ENCODE peak calls at places on chromosome 1, in seven cellular contexts. One of them, this sample, is unnamed.

GRCh38 chr1:16718908-16719533 is 21.3 kb upstream of the RNU1-4 start:
- DNase-seq in transverse colon: no peak
- DNase-seq in lower lobe of right lung: no peak
- DNase-seq in NCI-H1105: no peak
- DNase-seq in fibroblast of villous mesenchyme: no peak
- DNase-seq in H4: peak
- DNase-seq in omental fat pad: no peak
- DNase-seq in this sample: no peak

GRCh38 chr1:30407862-30408580 is 315.4 kb downstream of the MATN1 start:
- DNase-seq in fibroblast of villous mesenchyme: no peak
- DNase-seq in lower lobe of right lung: no peak
- DNase-seq in H4: no peak
- DNase-seq in omental fat pad: no peak
- DNase-seq in NCI-H1105: no peak
- DNase-seq in transverse colon: no peak
- DNase-seq in this sample: no peak

GRCh38 chr1:33121728-33122127 is 40.8 kb downstream of the AZIN2 start:
- DNase-seq in lower lobe of right lung: no peak
- DNase-seq in transverse colon: no peak
- DNase-seq in omental fat pad: no peak
- DNase-seq in NCI-H1105: no peak
- DNase-seq in fibroblast of villous mesenchyme: no peak
- DNase-seq in H4: no peak
- DNase-seq in this sample: no peak

GRCh38 chr1:167658574-167659328 is 28.7 kb downstream of the RCSD1 start:
- DNase-seq in H4: peak
- DNase-seq in omental fat pad: no peak
- DNase-seq in fibroblast of villous mesenchyme: peak
- DNase-seq in lower lobe of right lung: no peak
- DNase-seq in NCI-H1105: no peak
- DNase-seq in transverse colon: peak
- DNase-seq in this sample: no peak

GRCh38 chr1:12811409-12811784 is 19.8 kb downstream of the PRAMEF11 start:
- DNase-seq in H4: no peak
- DNase-seq in fibroblast of villous mesenchyme: no peak
- DNase-seq in NCI-H1105: no peak
- DNase-seq in transverse colon: no peak
- DNase-seq in omental fat pad: no peak
- DNase-seq in lower lobe of right lung: no peak
- DNase-seq in this sample: no peak

GRCh38 chr1:99763956-99764355 is 2.5 kb downstream of the FRRS1 start:
- DNase-seq in lower lobe of right lung: no peak
- DNase-seq in transverse colon: no peak
- DNase-seq in fibroblast of villous mesenchyme: no peak
- DNase-seq in NCI-H1105: no peak
- DNase-seq in H4: no peak
- DNase-seq in omental fat pad: no peak
- DNase-seq in this sample: peak

GRCh38 chr1:96418969-96419368 is 302.6 kb upstream of the PTBP2 start:
- DNase-seq in omental fat pad: no peak
- DNase-seq in H4: no peak
- DNase-seq in lower lobe of right lung: no peak
- DNase-seq in transverse colon: no peak
- DNase-seq in NCI-H1105: no peak
- DNase-seq in fibroblast of villous mesenchyme: peak
- DNase-seq in this sample: peak

GRCh38 chr1:199405634-199406196 is 621.8 kb upstream of the NR5A2 start:
- DNase-seq in NCI-H1105: no peak
- DNase-seq in transverse colon: no peak
- DNase-seq in fibroblast of villous mesenchyme: no peak
- DNase-seq in lower lobe of right lung: no peak
- DNase-seq in H4: no peak
- DNase-seq in omental fat pad: no peak
- DNase-seq in this sample: no peak

GRCh38 chr1:110726755-110727154 is 52.0 kb upstream of the KCNA3 start:
- DNase-seq in lower lobe of right lung: no peak
- DNase-seq in H4: no peak
- DNase-seq in transverse colon: no peak
- DNase-seq in fibroblast of villous mesenchyme: no peak
- DNase-seq in omental fat pad: no peak
- DNase-seq in NCI-H1105: no peak
- DNase-seq in this sample: no peak

GRCh38 chr1:34887593-34887992 is 28.0 kb upstream of the SMIM12 start:
- DNase-seq in NCI-H1105: no peak
- DNase-seq in transverse colon: no peak
- DNase-seq in H4: no peak
- DNase-seq in fibroblast of villous mesenchyme: no peak
- DNase-seq in lower lobe of right lung: no peak
- DNase-seq in omental fat pad: no peak
- DNase-seq in this sample: no peak

GRCh38 chr1:203057831-203058673 is 27.8 kb downstream of the MYOG start:
- DNase-seq in transverse colon: no peak
- DNase-seq in NCI-H1105: no peak
- DNase-seq in fibroblast of villous mesenchyme: peak
- DNase-seq in H4: no peak
- DNase-seq in lower lobe of right lung: no peak
- DNase-seq in omental fat pad: no peak
- DNase-seq in this sample: no peak

GRCh38 chr1:42311138-42311537 is 23.9 kb downstream of the FOXJ3 start:
- DNase-seq in omental fat pad: no peak
- DNase-seq in NCI-H1105: no peak
- DNase-seq in transverse colon: no peak
- DNase-seq in lower lobe of right lung: no peak
- DNase-seq in fibroblast of villous mesenchyme: peak
- DNase-seq in H4: no peak
- DNase-seq in this sample: peak

GRCh38 chr1:40820251-40820797 is 36.7 kb downstream of the KCNQ4 start:
- DNase-seq in omental fat pad: no peak
- DNase-seq in fibroblast of villous mesenchyme: peak
- DNase-seq in H4: no peak
- DNase-seq in lower lobe of right lung: no peak
- DNase-seq in transverse colon: no peak
- DNase-seq in NCI-H1105: no peak
- DNase-seq in this sample: no peak

This sample was measured in epithelial cell of esophagus.